ENCODE peak calls at places on chromosome 5, in four cellular contexts. M is nucleus accumbens; P is HCEC 1CT; N is activated CD8-positive, alpha-beta T cell treated with anti-CD3 and anti-CD28 coated beads for 36 hours. T is an unnamed sample.
A peak's percentile ranks its signal among the peaks of the same experiment; 100 is the strongest.

GRCh38 chr5:67187318-67187717 is 9.3 kb downstream of the CD180 start:
- DNase-seq in P (no peak), M (no peak), N (no peak), T (no peak)

GRCh38 chr5:138661342-138661975 is 86.3 kb upstream of the HSPA9 start:
- DNase-seq in N (no peak), P (no peak), M (no peak), T (no peak)

GRCh38 chr5:32030226-32030625 is 143.9 kb downstream of the GOLPH3 start:
- DNase-seq in N (no peak), M (no peak), P (peak; percentile 41), T (no peak)

GRCh38 chr5:150108711-150109605 is 22.6 kb upstream of the CSF1R start:
- DNase-seq in M (no peak), P (no peak), N (no peak), T (no peak)

GRCh38 chr5:69492391-69493234 is at the start of gene OCLN:
- DNase-seq in N (peak; percentile 10), P (no peak), M (no peak), T (peak; percentile 39)

GRCh38 chr5:102617857-102618187 is 119.0 kb upstream of the SLCO6A1 start:
- DNase-seq in P (no peak), N (no peak), M (no peak), T (no peak)

GRCh38 chr5:135027318-135027698 is 6.7 kb downstream of the PITX1 start:
- DNase-seq in P (peak; percentile 29), N (no peak), M (no peak), T (no peak)

GRCh38 chr5:54874337-54875021 is 110.9 kb downstream of the ESM1 start:
- DNase-seq in P (peak; percentile 34), M (no peak), N (no peak), T (no peak)

GRCh38 chr5:69237877-69238276 is 3.2 kb downstream of the CDK7 start:
- DNase-seq in P (no peak), N (no peak), M (no peak), T (no peak)

GRCh38 chr5:178672635-178673034 is 45.8 kb upstream of the CLK4 start:
- DNase-seq in P (no peak), M (no peak), N (peak; percentile 75), T (peak; percentile 21)

GRCh38 chr5:168401880-168402279 is 84.4 kb upstream of the RARS1 start:
- DNase-seq in N (no peak), P (no peak), M (no peak), T (no peak)

GRCh38 chr5:172901788-172902496 is 57.3 kb upstream of the RPL26L1 start:
- DNase-seq in M (no peak), P (no peak), N (no peak), T (no peak)

GRCh38 chr5:72209515-72210115 is 102.3 kb downstream of the MAP1B start:
- DNase-seq in N (no peak), M (no peak), P (no peak), T (no peak)

GRCh38 chr5:103336967-103337366 is 78.4 kb downstream of the MACIR start:
- DNase-seq in P (no peak), N (no peak), M (no peak), T (no peak)

GRCh38 chr5:65823174-65823573 is 101.2 kb downstream of the NLN start:
- DNase-seq in P (peak; percentile 51), M (no peak), N (no peak), T (no peak)

GRCh38 chr5:139759219-139759721 is 36.3 kb upstream of the PSD2 start:
- DNase-seq in N (no peak), M (no peak), P (no peak), T (no peak)

GRCh38 chr5:3564136-3564535 is 31.5 kb upstream of the IRX1 start:
- DNase-seq in M (no peak), P (no peak), N (no peak), T (no peak)

GRCh38 chr5:125518169-125518568 is 771.7 kb upstream of the ZNF608 start:
- DNase-seq in P (no peak), M (no peak), N (no peak), T (no peak)

GRCh38 chr5:10756539-10756938 is 4.5 kb downstream of the DAP start:
- DNase-seq in N (no peak), M (no peak), P (peak; percentile 12), T (no peak)

GRCh38 chr5:90632799-90633198 is 74.2 kb downstream of the ADGRV1 start:
- DNase-seq in M (no peak), N (no peak), P (no peak), T (no peak)

GRCh38 chr5:58294598-58295298 is 165.1 kb downstream of the PLK2 start:
- DNase-seq in P (peak; percentile 39), N (no peak), M (no peak), T (no peak)

GRCh38 chr5:122775713-122776084 is 819 bp downstream of the SNX2 start:
- DNase-seq in P (peak; percentile 18), M (no peak), N (no peak), T (no peak)

GRCh38 chr5:170333161-170333909 is 35.8 kb upstream of the LCP2 start:
- DNase-seq in M (peak; percentile 37), P (no peak), N (peak; percentile 90), T (peak; percentile 86)

GRCh38 chr5:107204413-107204812 is 466.3 kb downstream of the EFNA5 start:
- DNase-seq in M (no peak), N (no peak), P (no peak), T (no peak)

GRCh38 chr5:160835818-160836528 is 16.0 kb downstream of the ATP10B start:
- DNase-seq in P (no peak), N (no peak), M (no peak), T (no peak)

GRCh38 chr5:68315679-68316271 is 100.2 kb downstream of the PIK3R1 start:
- DNase-seq in N (peak; percentile 69), M (no peak), P (no peak), T (peak; percentile 69)

GRCh38 chr5:172407241-172407691 is 47.1 kb downstream of the SH3PXD2B start:
- DNase-seq in P (no peak), N (no peak), M (no peak), T (no peak)

GRCh38 chr5:101393795-101394450 is 490.8 kb upstream of the ST8SIA4 start:
- DNase-seq in N (no peak), M (no peak), P (peak; percentile 13), T (no peak)

GRCh38 chr5:156383510-156383909 is 56.5 kb downstream of the SGCD start:
- DNase-seq in M (no peak), N (no peak), P (peak; percentile 86), T (no peak)

GRCh38 chr5:135476615-135477493 is 24.7 kb upstream of the TIFAB start:
- DNase-seq in M (no peak), N (no peak), P (no peak), T (no peak)